ENCODE peak calls at places on chromosome 1, in ten cellular contexts. K is pancreas, Y is ovary, R is retinal pigment epithelial cell, V is HFF-Myc, W is dorsolateral prefrontal cortex, X is left ventricle myocardium inferior, T is RWPE2, P is transverse colon, A is GM23338. N is an unnamed sample.

GRCh38 chr1:112057736-112058135 is 68.3 kb upstream of the KCND3 start:
- DNase-seq in A (no peak), W (no peak), P (no peak), V (no peak), T (no peak), Y (no peak), R (no peak), K (no peak), X (no peak), N (no peak)

GRCh38 chr1:193062698-193063463 is 3.5 kb downstream of the RO60 start:
- DNase-seq in V (no peak), K (no peak), Y (no peak), P (no peak), R (no peak), W (no peak), X (no peak), T (no peak), A (no peak), N (no peak)

GRCh38 chr1:22509815-22510214 is 53.5 kb upstream of the EPHA8 start:
- DNase-seq in T (no peak), V (no peak), K (no peak), A (no peak), R (no peak), P (no peak), Y (no peak), W (no peak), X (no peak), N (no peak)

GRCh38 chr1:21663951-21664805 is 5.0 kb downstream of the RAP1GAP start:
- DNase-seq in A (peak; percentile 49), R (no peak), Y (no peak), V (no peak), P (no peak), X (no peak), K (no peak), W (no peak), T (no peak), N (no peak)

GRCh38 chr1:232599178-232600041 is 30.5 kb downstream of the SIPA1L2 start:
- DNase-seq in X (no peak), R (no peak), A (no peak), K (no peak), Y (no peak), P (no peak), V (no peak), T (no peak), W (no peak), N (no peak)

GRCh38 chr1:35773711-35774110 is 3.9 kb upstream of the CLSPN start:
- DNase-seq in T (no peak), A (no peak), R (no peak), V (no peak), P (no peak), Y (no peak), W (no peak), X (no peak), K (no peak), N (no peak)

GRCh38 chr1:167469280-167469965 is 48.9 kb downstream of the CD247 start:
- DNase-seq in V (no peak), R (no peak), K (no peak), T (no peak), A (no peak), P (no peak), X (no peak), Y (no peak), W (no peak), N (no peak)

GRCh38 chr1:207050428-207050767 is 610 bp downstream of the YOD1 start:
- DNase-seq in A (peak; percentile 65), W (no peak), T (no peak), R (no peak), X (no peak), Y (no peak), V (no peak), P (no peak), K (no peak), N (no peak)

DNA sequence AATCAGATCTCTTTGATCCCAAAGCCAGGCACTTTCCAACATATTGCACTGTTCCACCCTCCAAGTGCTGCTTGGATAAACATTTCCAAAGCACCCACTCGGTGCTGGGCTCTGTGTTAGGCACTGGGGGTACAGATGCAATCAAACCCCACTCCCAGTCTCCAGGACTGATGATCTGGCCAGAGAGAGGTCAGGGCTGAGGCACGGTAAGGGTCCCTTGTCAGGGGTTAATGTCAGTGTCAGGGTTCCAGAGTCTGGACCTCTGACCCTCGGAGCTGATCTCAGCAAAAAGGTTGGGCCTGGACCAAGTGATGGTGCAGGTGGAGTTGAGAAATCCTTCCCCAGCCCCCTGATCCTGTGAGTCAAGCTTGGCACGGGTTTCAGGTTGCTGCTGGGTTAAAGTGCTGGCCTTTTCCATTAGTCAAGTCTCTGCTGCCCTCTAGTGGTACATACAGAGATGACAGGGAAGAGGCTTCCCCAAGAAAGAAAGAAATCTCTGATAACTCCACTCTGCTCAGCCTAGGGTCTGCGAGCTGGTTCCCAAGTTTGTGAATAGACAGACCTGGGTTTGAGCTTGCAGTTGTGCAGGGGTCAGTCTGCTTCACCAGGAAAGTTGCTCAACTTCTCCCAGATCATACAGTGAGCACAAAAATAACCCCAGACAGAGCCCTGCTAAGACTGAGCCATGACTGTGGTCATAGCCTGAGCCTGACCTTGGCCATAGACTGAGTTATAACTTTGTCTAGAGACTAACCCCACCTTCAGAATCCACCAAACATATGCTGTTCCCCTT is 74.6 kb downstream of the DMRTA2 start:
- DNase-seq in X (no peak), T (no peak), V (peak; percentile 52), Y (peak; percentile 23), K (peak; percentile 66), R (peak; percentile 33), W (no peak), P (peak; percentile 40), A (peak; percentile 93), N (peak; percentile 42)
- TF ChIP-seq CTCF in X (peak; percentile 91), T (peak; percentile 78), V (peak; percentile 84), Y (peak; percentile 39), K (peak; percentile 91), R (peak; percentile 85), W (peak; percentile 92), P (peak; percentile 74), A (peak; percentile 90), N (peak; percentile 72)

GRCh38 chr1:2247760-2248126 is 19.6 kb downstream of the SKI start:
- DNase-seq in Y (no peak), P (no peak), V (no peak), R (no peak), K (no peak), X (no peak), T (no peak), W (no peak), A (no peak), N (no peak)
- H3K4me3 ChIP-seq in Y (no peak overlapping the region), P (no peak overlapping the region), V (no peak overlapping the region), R (no peak overlapping the region), K (no peak overlapping the region), X (peak overlapping the region; percentile 11), T (no peak overlapping the region), W (no peak overlapping the region), A (peak overlapping the region; percentile 35), N (no peak overlapping the region)

DNA sequence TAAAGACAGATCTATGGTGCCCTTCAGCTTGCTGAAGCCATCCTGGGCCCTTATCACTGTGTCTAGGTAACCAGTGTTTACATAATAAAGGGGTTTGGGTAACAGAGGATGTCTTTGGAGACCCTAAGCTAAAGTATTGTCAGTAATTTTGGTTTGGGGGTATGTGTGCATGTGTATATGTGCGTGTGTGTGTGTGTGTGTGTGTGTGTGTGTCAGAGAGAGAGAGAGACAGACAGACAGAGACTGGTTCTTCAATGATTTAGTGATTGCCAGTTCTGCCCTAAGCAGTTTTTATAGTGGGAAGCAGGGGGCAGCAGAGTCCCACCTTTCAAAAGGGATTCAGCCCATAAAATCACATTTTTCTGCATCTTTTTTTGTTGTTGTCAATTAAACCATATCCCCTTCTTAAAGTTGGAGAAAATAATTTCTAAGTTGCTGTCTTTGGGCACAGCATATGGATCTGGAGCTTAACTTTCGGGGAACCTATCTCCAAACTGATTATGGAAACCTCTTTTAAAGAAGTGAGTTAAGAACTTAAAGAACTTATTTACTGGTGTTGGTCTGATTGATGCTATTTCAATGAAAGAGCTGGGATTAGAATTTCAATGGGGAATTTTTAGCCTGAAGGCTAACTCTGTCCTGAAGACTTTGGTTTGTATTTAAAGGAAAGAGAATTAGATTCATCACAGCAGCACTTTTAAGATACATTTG is 51.1 kb downstream of the ZNF326 start:
- DNase-seq in R (peak; percentile 2), P (no peak), K (no peak), X (no peak), T (no peak), V (no peak), A (peak; percentile 67), Y (no peak), W (no peak), N (no peak)
- TF ChIP-seq CTCF in R (peak; percentile 84), P (no peak), K (peak; percentile 9), X (peak; percentile 45), T (peak; percentile 82), V (peak; percentile 67), A (peak; percentile 81), Y (no peak), W (peak; percentile 51), N (peak; percentile 58)

GRCh38 chr1:239383714-239384113 is 2.7 kb upstream of the CHRM3 start:
- DNase-seq in V (no peak), A (no peak), K (no peak), Y (no peak), W (no peak), R (no peak), X (no peak), T (no peak), P (no peak), N (no peak)

GRCh38 chr1:239388578-239388977 is 2.2 kb downstream of the CHRM3 start:
- DNase-seq in W (no peak), V (no peak), A (no peak), R (no peak), X (no peak), T (no peak), K (no peak), Y (no peak), P (no peak), N (no peak)

GRCh38 chr1:239387304-239388231 is 1.2 kb downstream of the CHRM3 start:
- DNase-seq in X (no peak), W (no peak), P (peak; percentile 18), K (peak; percentile 38), T (no peak), V (no peak), Y (peak; percentile 14), A (peak; percentile 70), R (no peak), N (no peak)

GRCh38 chr1:239389703-239390102 is 3.3 kb downstream of the CHRM3 start:
- DNase-seq in K (peak; percentile 52), P (no peak), V (no peak), T (no peak), X (no peak), A (no peak), Y (no peak), W (no peak), R (no peak), N (no peak)

DNA sequence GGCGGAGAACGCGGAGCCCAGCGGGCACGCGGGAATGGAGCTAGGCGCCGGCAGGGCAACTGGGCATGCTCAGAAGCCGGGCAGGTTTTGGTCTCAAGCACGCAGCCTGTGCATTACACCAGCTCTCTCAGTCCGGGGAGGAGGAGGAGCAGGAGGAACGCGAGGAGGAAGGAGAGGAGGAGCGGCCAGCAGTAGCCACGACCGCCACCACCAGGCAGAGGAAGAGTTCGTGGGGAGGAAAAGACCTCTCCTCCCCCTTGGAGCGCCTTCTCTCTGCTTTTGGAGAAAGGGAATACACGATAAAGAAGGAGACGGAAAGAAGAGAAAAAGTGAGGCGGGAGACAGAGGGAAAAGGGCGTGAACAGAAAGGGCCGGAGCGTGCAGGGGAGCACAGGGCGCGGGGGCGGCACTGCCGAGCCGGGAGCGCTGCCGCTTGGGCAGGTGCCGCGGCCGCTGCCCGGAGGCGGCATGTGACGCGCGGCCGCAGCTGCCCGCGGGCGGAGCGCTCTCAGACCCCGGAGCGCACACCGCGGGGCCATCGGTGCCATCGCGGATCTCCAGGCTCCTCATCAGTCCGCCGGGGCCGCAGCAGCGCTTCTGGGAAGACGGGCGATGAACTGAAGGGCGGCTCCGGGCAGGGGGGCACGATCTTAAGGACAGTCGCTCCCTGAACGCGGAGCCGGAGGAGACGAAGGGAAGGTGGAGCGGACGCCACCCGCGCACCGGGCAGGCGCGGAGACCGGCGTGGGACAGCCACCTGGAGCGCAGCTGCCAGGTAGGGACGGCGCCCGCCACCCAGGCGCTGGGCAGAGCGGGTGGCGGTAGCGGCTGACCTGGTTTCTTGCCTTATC is at the start of gene CHRM3:
- DNase-seq in W (peak; percentile 50), T (no peak), K (peak; percentile 90), R (peak; percentile 57), Y (peak; percentile 69), X (no peak), A (peak; percentile 81), P (peak; percentile 87), V (no peak), N (no peak)
- H3K4me3 ChIP-seq in W (peak within 1 kb of the TSS; percentile 76), T (peak within 1 kb of the TSS; percentile 17), K (peak within 1 kb of the TSS; percentile 83), R (peak within 1 kb of the TSS; percentile 60), Y (peak within 1 kb of the TSS; percentile 71), X (peak within 1 kb of the TSS; percentile 59), A (peak within 1 kb of the TSS; percentile 72), P (peak within 1 kb of the TSS; percentile 76), V (peak within 1 kb of the TSS; percentile 19), N (peak within 1 kb of the TSS; percentile 33)

N was measured in AG04449.